ENCODE peak calls at places on chromosomes 5 and 9, in four cellular contexts. Y is prostate gland, P is body of pancreas, S is neural progenitor cell. Z is an unnamed sample. For H3K9me3, the result is how much of the 10 kb centered on the place peaks cover.

GRCh38 chr9:27204578-27204977 is 92.4 kb downstream of the EQTN start:
- DNase-seq in Y (no peak), P (no peak), S (no peak), Z (no peak)

GRCh38 chr5:176878463-176878862 is 20.7 kb downstream of the HK3 start:
- DNase-seq in Y (no peak), P (no peak), S (no peak), Z (no peak)

GRCh38 chr9:90300901-90301688 is 341.5 kb downstream of the DIRAS2 start:
- DNase-seq in Y (no peak), P (no peak), S (no peak), Z (no peak)

GRCh38 chr5:142894749-142895148 is 124.6 kb downstream of the ARHGAP26 start:
- DNase-seq in Y (no peak), P (no peak), S (no peak), Z (no peak)

GRCh38 chr9:69822091-69822750 is 1.6 kb downstream of the CFAP95 start:
- DNase-seq in Y (no peak), P (no peak), S (peak), Z (no peak)

GRCh38 chr5:176806137-176806536 is 4.2 kb upstream of the UNC5A start:
- DNase-seq in Y (no peak), P (no peak), S (peak), Z (no peak)

GRCh38 chr9:34603610-34604231 is 8.2 kb downstream of the RPP25L start:
- DNase-seq in Y (peak), P (peak), S (peak), Z (peak)

GRCh38 chr5:22249209-22249608 is 603.9 kb downstream of the CDH12 start:
- DNase-seq in Y (no peak), P (no peak), S (no peak), Z (no peak)

GRCh38 chr9:69036319-69036718 is 767 bp downstream of the FXN start:
- DNase-seq in Y (no peak), P (peak), S (peak), Z (peak)

GRCh38 chr9:98314381-98315066 is 59.1 kb upstream of the TBC1D2 start:
- DNase-seq in Y (no peak), P (no peak), S (no peak), Z (no peak)

GRCh38 chr5:123414975-123415374 is 8.2 kb downstream of the CEP120 start:
- DNase-seq in Y (no peak), P (no peak), S (peak), Z (no peak)

DNA sequence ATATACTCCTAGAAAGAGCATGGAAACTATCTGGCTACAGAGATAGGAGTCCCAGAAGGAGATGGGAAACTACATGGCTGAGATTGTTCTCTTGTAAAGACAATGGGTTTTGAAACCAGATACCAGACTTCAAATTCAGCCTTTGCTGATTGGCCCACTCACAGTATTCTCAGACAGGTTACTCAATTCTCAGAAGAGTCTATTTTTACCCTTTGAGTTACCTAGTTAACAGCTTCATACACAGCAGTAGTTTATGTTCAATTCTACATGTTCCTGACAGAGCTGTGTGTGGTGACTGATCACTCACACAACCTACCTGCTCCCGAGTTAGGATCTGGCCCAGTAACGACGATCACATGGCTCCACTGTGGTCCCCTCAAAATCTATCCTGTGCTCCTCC is 14.0 kb downstream of the ZFP62 start:
- DNase-seq in Y (no peak), P (no peak), S (no peak), Z (no peak)
- H3K9me3 ChIP-seq in Y (under half), P (under half), S (under half), Z (under half)

DNA sequence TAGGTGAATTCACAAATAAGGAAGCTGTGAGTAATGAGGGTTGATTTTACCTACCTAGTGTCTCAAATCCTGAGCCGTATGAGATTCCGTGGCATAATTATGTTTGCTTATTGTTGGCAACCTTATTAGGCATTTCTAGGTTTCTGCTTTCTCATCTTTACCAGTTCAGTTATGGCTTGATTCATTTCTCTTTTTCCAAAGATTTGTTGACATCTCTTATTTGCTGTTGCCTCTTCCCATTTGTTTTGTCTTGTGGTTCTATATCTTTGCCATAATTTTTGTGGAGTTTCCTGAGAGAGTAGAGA is 470 bp downstream of the IL31RA start:
- DNase-seq in Y (no peak), P (no peak), S (no peak), Z (no peak)
- H3K4me3 ChIP-seq in Y (no peak), P (no peak), S (no peak), Z (no peak)

GRCh38 chr9:100359057-100359456 is 6.3 kb upstream of the TEX10 start:
- DNase-seq in Y (no peak), P (no peak), S (no peak), Z (no peak)

GRCh38 chr9:100368672-100369071 is 15.9 kb upstream of the TEX10 start:
- DNase-seq in Y (no peak), P (no peak), S (no peak), Z (no peak)

GRCh38 chr9:100366121-100366520 is 13.4 kb upstream of the TEX10 start:
- DNase-seq in Y (no peak), P (no peak), S (no peak), Z (no peak)

DNA sequence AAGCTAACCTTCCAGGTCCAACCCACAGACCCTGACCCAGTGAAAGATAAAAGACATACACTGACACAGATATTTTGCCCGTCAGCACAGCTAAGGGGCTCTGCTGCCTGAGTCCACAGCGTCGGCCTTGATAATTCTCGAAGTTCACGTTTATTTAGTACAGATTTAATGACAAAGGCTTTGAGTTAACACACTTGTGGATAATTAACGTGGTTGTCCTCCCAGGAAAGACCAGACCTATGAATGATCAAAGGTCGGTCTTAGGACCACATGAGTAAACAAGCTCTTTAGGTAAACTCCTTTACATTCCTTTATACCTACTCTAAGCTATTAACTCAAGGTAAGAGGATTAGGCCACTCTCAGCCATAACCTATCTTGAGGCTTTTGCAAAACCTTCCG is 11.3 kb upstream of the TEX10 start:
- DNase-seq in Y (no peak), P (no peak), S (no peak), Z (no peak)
- H3K9me3 ChIP-seq in Y (under half), P (under half), S (under half), Z (under half)

DNA sequence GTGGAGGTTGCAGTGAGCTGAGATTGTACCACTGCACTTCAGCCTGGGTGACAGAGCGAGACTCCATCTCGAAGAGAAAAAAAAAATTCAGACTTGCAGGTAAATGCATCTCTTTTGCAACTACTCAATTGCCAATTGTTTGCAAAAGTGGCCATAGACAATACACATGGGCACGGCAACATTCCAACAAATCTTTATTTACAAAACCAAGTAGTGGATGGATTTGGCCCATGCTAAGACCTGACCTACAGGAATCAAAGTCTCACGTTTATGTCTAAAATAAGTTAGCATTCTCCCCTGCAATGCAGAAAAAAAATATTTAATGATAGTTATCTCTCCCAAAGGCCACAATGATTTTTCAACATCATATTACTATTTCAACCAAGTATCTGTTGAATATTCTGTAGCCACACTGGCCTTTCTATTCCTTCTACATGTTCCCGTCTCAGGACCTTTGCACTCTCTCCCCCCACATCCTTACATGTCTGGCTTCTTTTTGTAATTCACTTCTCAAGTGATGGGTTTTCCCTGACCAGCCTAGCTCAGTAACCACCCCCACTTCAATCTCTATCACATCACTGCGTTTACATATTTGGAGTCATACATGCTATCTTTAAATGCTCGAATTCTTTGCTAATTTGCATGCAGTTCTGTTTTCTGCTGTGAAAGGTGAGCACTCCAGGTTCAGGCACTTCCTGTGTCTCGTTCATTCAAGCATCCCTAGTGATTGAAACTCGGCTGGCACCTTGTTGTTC is 54.2 kb downstream of the FNBP1 start:
- DNase-seq in Y (no peak), P (no peak), S (no peak), Z (peak)
- H3K4me3 ChIP-seq in Y (no peak), P (no peak), S (no peak), Z (no peak)

GRCh38 chr5:178431777-178432155 is 158.4 kb downstream of the COL23A1 start:
- DNase-seq in Y (no peak), P (no peak), S (no peak), Z (no peak)

GRCh38 chr5:178431063-178431776 is 159.0 kb downstream of the COL23A1 start:
- DNase-seq in Y (no peak), P (no peak), S (no peak), Z (no peak)

GRCh38 chr5:178429156-178429468 is 161.1 kb downstream of the COL23A1 start:
- DNase-seq in Y (no peak), P (no peak), S (no peak), Z (no peak)

GRCh38 chr5:178429541-178430186 is 160.5 kb downstream of the COL23A1 start:
- DNase-seq in Y (peak), P (peak), S (no peak), Z (no peak)

DNA sequence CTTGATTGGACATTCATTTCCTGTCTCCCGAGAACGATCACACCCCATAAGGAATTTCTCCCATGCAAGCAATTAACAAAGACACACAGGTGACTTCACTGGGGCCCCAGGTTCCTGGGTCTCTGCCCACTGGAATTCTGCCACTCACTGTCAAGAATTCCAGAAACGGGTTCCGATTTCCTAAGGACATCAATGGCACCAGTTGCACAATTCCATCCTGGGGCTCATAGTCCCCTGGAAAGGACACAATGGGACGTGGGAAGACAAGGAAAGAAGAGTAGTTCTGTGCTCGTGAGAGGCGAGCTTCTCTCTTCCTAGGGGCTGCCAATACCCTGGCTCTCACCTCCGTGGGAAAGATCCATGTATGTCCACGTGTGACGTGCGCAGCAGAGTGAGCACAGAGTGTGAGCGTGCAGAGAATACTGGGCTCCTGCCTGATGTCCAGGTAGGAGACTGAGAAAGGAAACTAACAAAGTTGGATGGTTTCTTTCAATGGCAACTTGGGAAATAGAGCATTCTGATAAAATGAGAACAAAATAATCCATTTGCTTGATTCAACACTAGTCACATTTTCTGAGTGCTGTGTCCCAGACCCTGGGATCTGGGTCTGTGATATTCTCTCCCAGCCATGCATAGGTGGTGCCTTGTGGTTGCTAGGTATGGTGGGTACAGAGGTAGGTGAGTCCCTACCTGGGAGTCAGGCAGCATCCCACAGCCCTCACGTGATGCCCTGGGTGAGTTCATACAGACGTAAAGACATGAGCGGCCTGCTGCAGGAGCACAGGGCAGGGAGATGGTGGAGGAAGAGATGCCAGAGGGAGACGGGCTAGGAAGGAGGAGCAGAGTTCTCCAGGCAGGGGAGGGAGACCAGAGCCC is 159.8 kb downstream of the COL23A1 start:
- DNase-seq in Y (no peak), P (peak), S (no peak), Z (no peak)
- H3K9me3 ChIP-seq in Y (under half), P (under half), S (under half), Z (under half)

GRCh38 chr5:136192526-136193395 is at the start of gene SMIM32:
- DNase-seq in Y (peak), P (no peak), S (peak), Z (no peak)
- H3K4me3 ChIP-seq in Y (peak), P (no peak), S (peak), Z (no peak)

GRCh38 chr5:179033004-179033580 is 9.5 kb downstream of the ZNF879 start:
- DNase-seq in Y (no peak), P (no peak), S (no peak), Z (no peak)
- H3K9me3 ChIP-seq in Y (under half), P (half or more), S (half or more), Z (half or more)

GRCh38 chr9:129491486-129491855 is 129.4 kb downstream of the C9orf50 start:
- DNase-seq in Y (no peak), P (peak), S (no peak), Z (no peak)

GRCh38 chr9:129487658-129488483 is 133.0 kb downstream of the C9orf50 start:
- DNase-seq in Y (no peak), P (peak), S (peak), Z (no peak)

GRCh38 chr9:129487307-129487657 is 133.6 kb downstream of the C9orf50 start:
- DNase-seq in Y (no peak), P (no peak), S (no peak), Z (no peak)

GRCh38 chr9:129490583-129491485 is 130.1 kb downstream of the C9orf50 start:
- DNase-seq in Y (no peak), P (no peak), S (no peak), Z (no peak)

DNA sequence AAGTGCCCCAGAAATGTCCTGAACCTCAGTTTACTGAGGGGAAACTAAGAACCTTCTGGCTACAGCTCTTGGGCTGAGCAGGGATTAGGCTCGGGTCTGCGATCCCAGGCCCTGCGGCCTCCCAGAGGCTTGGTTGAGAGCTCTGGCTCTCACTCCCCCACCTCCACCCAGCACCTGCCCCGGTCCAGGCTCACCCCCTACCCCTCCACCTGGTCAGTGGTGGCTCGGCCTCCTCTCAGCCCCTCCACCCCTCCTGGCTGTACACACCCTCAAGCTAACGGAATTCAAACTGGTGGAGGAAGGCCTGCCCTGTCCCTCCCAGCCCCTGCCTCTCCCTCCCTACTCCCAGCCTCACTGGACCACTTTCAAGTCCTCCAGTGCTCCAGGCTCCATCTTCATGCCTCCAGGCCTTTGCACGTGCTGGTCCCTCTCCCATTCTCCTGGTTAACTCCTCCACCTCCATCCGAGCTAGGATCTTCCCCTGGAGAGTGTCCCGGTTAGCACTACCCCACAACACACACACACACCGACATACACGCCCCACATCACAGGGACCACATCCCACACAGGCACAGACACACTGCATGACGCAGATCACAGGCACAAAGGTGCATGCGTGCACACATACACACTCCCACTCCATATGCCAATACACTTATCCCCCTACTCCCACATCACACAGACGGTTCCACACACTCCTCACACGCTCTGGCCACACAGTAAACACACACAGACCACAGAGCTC is 130.9 kb downstream of the C9orf50 start:
- DNase-seq in Y (no peak), P (no peak), S (no peak), Z (peak)
- H3K4me3 ChIP-seq in Y (peak), P (peak), S (no peak), Z (peak)

GRCh38 chr9:93750045-93750444 is 173.7 kb downstream of the PHF2 start:
- DNase-seq in Y (no peak), P (no peak), S (no peak), Z (no peak)
- H3K9me3 ChIP-seq in Y (under half), P (under half), S (under half), Z (under half)

Z was measured in CD8-positive, alpha-beta memory T cell.